ENCODE peak calls at places on chromosome 16, in ten cellular contexts. One of them, this sample, is unnamed.

GRCh38 chr16:15988268-15989013 is 39.0 kb downstream of the ABCC1 start:
- DNase-seq in A549: no peak
- DNase-seq in IMR-90: peak
- DNase-seq in gastrocnemius medialis: no peak
- DNase-seq in esophagus squamous epithelium: no peak
- DNase-seq in right lobe of liver: no peak
- DNase-seq in body of pancreas: no peak
- DNase-seq in uterus: no peak
- DNase-seq in stomach: no peak
- DNase-seq in HCT116: no peak
- DNase-seq in this sample: no peak

GRCh38 chr16:29699324-29700219 is 20.6 kb downstream of the QPRT start:
- DNase-seq in A549: no peak
- DNase-seq in IMR-90: no peak
- DNase-seq in gastrocnemius medialis: no peak
- DNase-seq in esophagus squamous epithelium: no peak
- DNase-seq in right lobe of liver: no peak
- DNase-seq in body of pancreas: no peak
- DNase-seq in uterus: no peak
- DNase-seq in stomach: no peak
- DNase-seq in HCT116: no peak
- DNase-seq in this sample: no peak

GRCh38 chr16:77850637-77851330 is 62.4 kb downstream of the VAT1L start:
- DNase-seq in A549: no peak
- DNase-seq in IMR-90: peak
- DNase-seq in gastrocnemius medialis: no peak
- DNase-seq in esophagus squamous epithelium: no peak
- DNase-seq in right lobe of liver: no peak
- DNase-seq in body of pancreas: no peak
- DNase-seq in uterus: no peak
- DNase-seq in stomach: no peak
- DNase-seq in HCT116: no peak
- DNase-seq in this sample: no peak

GRCh38 chr16:19980866-19981265 is 92.8 kb downstream of the GPR139 start:
- DNase-seq in A549: peak
- DNase-seq in IMR-90: peak
- DNase-seq in gastrocnemius medialis: no peak
- DNase-seq in esophagus squamous epithelium: no peak
- DNase-seq in right lobe of liver: no peak
- DNase-seq in body of pancreas: peak
- DNase-seq in uterus: no peak
- DNase-seq in stomach: no peak
- DNase-seq in HCT116: peak
- DNase-seq in this sample: no peak

GRCh38 chr16:59356144-59356543 is 622.0 kb upstream of the GOT2 start:
- DNase-seq in A549: no peak
- DNase-seq in IMR-90: no peak
- DNase-seq in gastrocnemius medialis: no peak
- DNase-seq in esophagus squamous epithelium: no peak
- DNase-seq in right lobe of liver: no peak
- DNase-seq in body of pancreas: no peak
- DNase-seq in uterus: no peak
- DNase-seq in stomach: no peak
- DNase-seq in HCT116: no peak
- DNase-seq in this sample: no peak

GRCh38 chr16:58187092-58187491 is 10.8 kb downstream of the CSNK2A2 start:
- DNase-seq in A549: no peak
- DNase-seq in IMR-90: no peak
- DNase-seq in gastrocnemius medialis: no peak
- DNase-seq in esophagus squamous epithelium: no peak
- DNase-seq in right lobe of liver: no peak
- DNase-seq in body of pancreas: no peak
- DNase-seq in uterus: no peak
- DNase-seq in stomach: no peak
- DNase-seq in HCT116: no peak
- DNase-seq in this sample: no peak

GRCh38 chr16:50213939-50214519 is 52.3 kb upstream of the ADCY7 start:
- DNase-seq in A549: peak
- DNase-seq in IMR-90: peak
- DNase-seq in gastrocnemius medialis: no peak
- DNase-seq in esophagus squamous epithelium: no peak
- DNase-seq in right lobe of liver: no peak
- DNase-seq in body of pancreas: no peak
- DNase-seq in uterus: no peak
- DNase-seq in stomach: no peak
- DNase-seq in HCT116: peak
- DNase-seq in this sample: no peak

GRCh38 chr16:24540575-24541240 is 1.3 kb downstream of the RBBP6 start:
- DNase-seq in A549: peak
- DNase-seq in IMR-90: peak
- DNase-seq in gastrocnemius medialis: no peak
- DNase-seq in esophagus squamous epithelium: no peak
- DNase-seq in right lobe of liver: no peak
- DNase-seq in body of pancreas: no peak
- DNase-seq in uterus: no peak
- DNase-seq in stomach: no peak
- DNase-seq in HCT116: no peak
- DNase-seq in this sample: no peak

GRCh38 chr16:88015806-88016140 is 64.5 kb downstream of the BANP start:
- DNase-seq in A549: no peak
- DNase-seq in IMR-90: no peak
- DNase-seq in gastrocnemius medialis: no peak
- DNase-seq in esophagus squamous epithelium: no peak
- DNase-seq in right lobe of liver: no peak
- DNase-seq in body of pancreas: no peak
- DNase-seq in uterus: peak
- DNase-seq in stomach: no peak
- DNase-seq in HCT116: no peak
- DNase-seq in this sample: no peak

GRCh38 chr16:85302018-85302847 is 190.0 kb upstream of the CIBAR2 start:
- DNase-seq in A549: no peak
- DNase-seq in IMR-90: peak
- DNase-seq in gastrocnemius medialis: no peak
- DNase-seq in esophagus squamous epithelium: no peak
- DNase-seq in right lobe of liver: no peak
- DNase-seq in body of pancreas: no peak
- DNase-seq in uterus: peak
- DNase-seq in stomach: no peak
- DNase-seq in HCT116: peak
- DNase-seq in this sample: no peak

GRCh38 chr16:87327798-87328495 is 10.8 kb upstream of the C16orf95 start:
- DNase-seq in A549: no peak
- DNase-seq in IMR-90: no peak
- DNase-seq in gastrocnemius medialis: no peak
- DNase-seq in esophagus squamous epithelium: no peak
- DNase-seq in right lobe of liver: peak
- DNase-seq in body of pancreas: no peak
- DNase-seq in uterus: no peak
- DNase-seq in stomach: no peak
- DNase-seq in HCT116: no peak
- DNase-seq in this sample: no peak

GRCh38 chr16:70752381-70752780 is 48.6 kb downstream of the VAC14 start:
- DNase-seq in A549: no peak
- DNase-seq in IMR-90: no peak
- DNase-seq in gastrocnemius medialis: no peak
- DNase-seq in esophagus squamous epithelium: no peak
- DNase-seq in right lobe of liver: no peak
- DNase-seq in body of pancreas: no peak
- DNase-seq in uterus: no peak
- DNase-seq in stomach: no peak
- DNase-seq in HCT116: no peak
- DNase-seq in this sample: no peak

GRCh38 chr16:24045641-24046040 is 209.9 kb downstream of the PRKCB start:
- DNase-seq in A549: peak
- DNase-seq in IMR-90: no peak
- DNase-seq in gastrocnemius medialis: no peak
- DNase-seq in esophagus squamous epithelium: no peak
- DNase-seq in right lobe of liver: no peak
- DNase-seq in body of pancreas: no peak
- DNase-seq in uterus: no peak
- DNase-seq in stomach: no peak
- DNase-seq in HCT116: no peak
- DNase-seq in this sample: no peak

GRCh38 chr16:1509307-1510221 is 16.4 kb downstream of the TELO2 start:
- DNase-seq in A549: no peak
- DNase-seq in IMR-90: no peak
- DNase-seq in gastrocnemius medialis: peak
- DNase-seq in esophagus squamous epithelium: no peak
- DNase-seq in right lobe of liver: no peak
- DNase-seq in body of pancreas: no peak
- DNase-seq in uterus: peak
- DNase-seq in stomach: no peak
- DNase-seq in HCT116: no peak
- DNase-seq in this sample: peak

GRCh38 chr16:46883690-46884512 is at the start of gene GPT2:
- DNase-seq in A549: peak
- DNase-seq in IMR-90: peak
- DNase-seq in gastrocnemius medialis: peak
- DNase-seq in esophagus squamous epithelium: peak
- DNase-seq in right lobe of liver: peak
- DNase-seq in body of pancreas: peak
- DNase-seq in uterus: peak
- DNase-seq in stomach: peak
- DNase-seq in HCT116: peak
- DNase-seq in this sample: peak

DNA sequence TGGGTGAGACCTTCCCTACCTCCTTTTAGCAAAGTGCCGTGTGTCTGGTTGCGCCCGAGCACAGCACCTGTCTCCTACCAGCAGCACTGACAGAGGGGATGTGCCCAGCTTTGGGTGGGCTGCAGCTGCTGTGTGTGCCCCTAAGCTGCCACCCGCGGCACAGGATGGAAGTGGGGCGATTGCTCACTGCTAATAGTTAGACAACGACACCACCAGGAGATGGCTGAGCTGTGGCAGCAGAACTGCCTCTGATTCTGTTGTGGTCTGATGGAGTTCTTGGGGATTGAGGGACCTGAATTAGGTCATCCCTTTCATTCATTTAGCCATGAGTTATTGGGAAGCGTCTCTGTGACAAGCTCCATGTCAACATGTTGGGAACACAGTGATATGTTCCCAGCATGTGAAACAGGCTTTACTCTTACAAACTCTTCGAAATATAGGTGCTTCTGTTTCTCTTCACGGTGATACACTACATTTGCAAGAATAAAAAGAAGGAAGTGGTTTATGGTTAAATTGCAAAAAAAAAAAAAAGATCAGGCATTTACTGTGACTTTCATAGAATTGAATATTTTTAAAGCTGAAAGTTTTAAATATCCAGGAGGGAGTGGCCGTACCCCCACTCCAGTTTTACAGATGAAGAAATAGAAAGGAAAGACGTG is 184.4 kb downstream of the MAF start:
- DNase-seq in A549: no peak
- DNase-seq in IMR-90: no peak
- DNase-seq in gastrocnemius medialis: no peak
- DNase-seq in esophagus squamous epithelium: no peak
- DNase-seq in right lobe of liver: no peak
- DNase-seq in body of pancreas: no peak
- DNase-seq in uterus: no peak
- DNase-seq in stomach: no peak
- DNase-seq in HCT116: no peak
- DNase-seq in this sample: no peak
- TF ChIP-seq POLR2A in A549: no peak
- TF ChIP-seq POLR2A in IMR-90: no peak
- TF ChIP-seq POLR2A in gastrocnemius medialis: no peak
- TF ChIP-seq POLR2A in esophagus squamous epithelium: no peak
- TF ChIP-seq POLR2A in right lobe of liver: no peak
- TF ChIP-seq POLR2A in body of pancreas: no peak
- TF ChIP-seq POLR2A in uterus: no peak
- TF ChIP-seq POLR2A in stomach: no peak
- TF ChIP-seq POLR2A in HCT116: no peak
- TF ChIP-seq POLR2A in this sample: no peak

GRCh38 chr16:30948956-30949654 is at the start of gene ORAI3:
- DNase-seq in A549: peak
- DNase-seq in IMR-90: peak
- DNase-seq in gastrocnemius medialis: peak
- DNase-seq in esophagus squamous epithelium: peak
- DNase-seq in right lobe of liver: peak
- DNase-seq in body of pancreas: peak
- DNase-seq in uterus: peak
- DNase-seq in stomach: peak
- DNase-seq in HCT116: no peak
- DNase-seq in this sample: peak
- TF ChIP-seq POLR2A in A549: peak
- TF ChIP-seq POLR2A in IMR-90: peak
- TF ChIP-seq POLR2A in gastrocnemius medialis: peak
- TF ChIP-seq POLR2A in esophagus squamous epithelium: no peak
- TF ChIP-seq POLR2A in right lobe of liver: peak
- TF ChIP-seq POLR2A in body of pancreas: peak
- TF ChIP-seq POLR2A in uterus: peak
- TF ChIP-seq POLR2A in stomach: no peak
- TF ChIP-seq POLR2A in HCT116: peak
- TF ChIP-seq POLR2A in this sample: peak

DNA sequence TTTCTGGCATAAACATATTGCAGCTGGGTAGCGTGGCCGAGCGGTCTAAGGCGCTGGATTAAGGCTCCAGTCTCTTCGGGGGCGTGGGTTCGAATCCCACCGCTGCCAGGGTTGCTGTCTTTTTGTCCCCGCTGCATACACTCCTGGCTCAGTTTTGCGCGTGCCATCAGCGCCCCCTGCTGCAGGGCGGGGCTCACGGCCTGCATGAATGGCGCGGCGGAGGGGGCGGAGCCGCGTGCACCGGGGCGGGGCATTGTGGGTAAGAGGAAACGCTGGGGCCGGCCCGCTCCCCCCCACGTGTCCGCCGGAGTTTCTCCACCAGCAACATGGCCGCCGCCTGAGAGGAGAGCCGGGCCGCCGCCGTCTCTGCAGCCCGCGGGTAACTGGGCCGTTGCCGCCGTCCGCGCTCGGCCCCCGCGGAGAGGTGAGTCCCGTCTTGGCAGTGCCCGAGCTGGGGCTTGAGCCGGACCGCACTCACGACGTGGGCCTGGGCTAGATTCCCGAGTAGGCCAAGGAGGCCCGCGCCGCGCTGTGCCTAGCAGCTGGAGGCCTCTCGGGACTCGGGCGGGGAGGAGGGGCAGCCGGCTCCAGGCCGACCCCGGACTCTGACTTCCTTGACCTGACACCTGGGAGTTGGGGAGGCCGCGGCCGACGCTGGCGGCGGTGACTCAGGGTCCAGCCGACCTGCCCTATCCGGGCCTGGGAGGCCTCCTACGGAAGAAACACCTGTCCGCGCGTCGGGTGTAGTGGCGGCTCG is at the start of gene POLR3E:
- DNase-seq in A549: peak
- DNase-seq in IMR-90: peak
- DNase-seq in gastrocnemius medialis: peak
- DNase-seq in esophagus squamous epithelium: peak
- DNase-seq in right lobe of liver: peak
- DNase-seq in body of pancreas: peak
- DNase-seq in uterus: peak
- DNase-seq in stomach: peak
- DNase-seq in HCT116: peak
- DNase-seq in this sample: peak
- TF ChIP-seq POLR2A in A549: peak
- TF ChIP-seq POLR2A in IMR-90: peak
- TF ChIP-seq POLR2A in gastrocnemius medialis: peak
- TF ChIP-seq POLR2A in esophagus squamous epithelium: no peak
- TF ChIP-seq POLR2A in right lobe of liver: peak
- TF ChIP-seq POLR2A in body of pancreas: peak
- TF ChIP-seq POLR2A in uterus: no peak
- TF ChIP-seq POLR2A in stomach: no peak
- TF ChIP-seq POLR2A in HCT116: peak
- TF ChIP-seq POLR2A in this sample: peak

GRCh38 chr16:3880623-3881498 is at the start of gene CREBBP:
- DNase-seq in A549: peak
- DNase-seq in IMR-90: peak
- DNase-seq in gastrocnemius medialis: peak
- DNase-seq in esophagus squamous epithelium: peak
- DNase-seq in right lobe of liver: peak
- DNase-seq in body of pancreas: peak
- DNase-seq in uterus: peak
- DNase-seq in stomach: peak
- DNase-seq in HCT116: peak
- DNase-seq in this sample: peak
- TF ChIP-seq POLR2A in A549: peak
- TF ChIP-seq POLR2A in IMR-90: peak
- TF ChIP-seq POLR2A in gastrocnemius medialis: peak
- TF ChIP-seq POLR2A in esophagus squamous epithelium: no peak
- TF ChIP-seq POLR2A in right lobe of liver: peak
- TF ChIP-seq POLR2A in body of pancreas: peak
- TF ChIP-seq POLR2A in uterus: peak
- TF ChIP-seq POLR2A in stomach: no peak
- TF ChIP-seq POLR2A in HCT116: peak
- TF ChIP-seq POLR2A in this sample: peak